ENCODE peak calls at places on chromosomes 16 and 17, in five cellular contexts. J is psoas muscle, V is NCI-H2081, H is colonic mucosa, W is left cardiac atrium. R is an unnamed sample.

GRCh38 chr16:72198021-72198420 is 26.1 kb upstream of the PMFBP1 start:
- DNase-seq in J (no peak), V (peak), H (no peak), W (peak), R (peak)

GRCh38 chr16:30521873-30522641 is 4.3 kb downstream of the ZNF768 start:
- DNase-seq in J (no peak), V (no peak), H (peak), W (no peak), R (no peak)

GRCh38 chr16:71431991-71432390 is 9.9 kb downstream of the TLE7 start:
- DNase-seq in J (no peak), V (no peak), H (no peak), W (no peak), R (no peak)

GRCh38 chr16:10880609-10881452 is 3.8 kb downstream of the CIITA start:
- DNase-seq in J (no peak), V (no peak), H (no peak), W (no peak), R (no peak)

GRCh38 chr17:76391200-76391715 is 6.8 kb downstream of the SPHK1 start:
- DNase-seq in J (no peak), V (no peak), H (no peak), W (no peak), R (no peak)

GRCh38 chr17:78147315-78147998 is 1.3 kb downstream of the C17orf99 start:
- DNase-seq in J (no peak), V (no peak), H (peak), W (no peak), R (no peak)

GRCh38 chr17:44997733-44998520 is 29.8 kb upstream of the C1QL1 start:
- DNase-seq in J (no peak), V (no peak), H (no peak), W (peak), R (no peak)

GRCh38 chr16:49019081-49019633 is 262.5 kb downstream of the CBLN1 start:
- DNase-seq in J (no peak), V (no peak), H (no peak), W (no peak), R (no peak)

GRCh38 chr17:31261596-31261995 is 35.4 kb downstream of the OMG start:
- DNase-seq in J (no peak), V (no peak), H (no peak), W (no peak), R (no peak)

GRCh38 chr16:76882105-76882504 is 308.9 kb upstream of the MON1B start:
- DNase-seq in J (no peak), V (no peak), H (no peak), W (no peak), R (no peak)

GRCh38 chr16:25395528-25395927 is 137.9 kb upstream of the ZKSCAN2 start:
- DNase-seq in J (no peak), V (no peak), H (no peak), W (no peak), R (no peak)

GRCh38 chr17:2796164-2797140 is at the start of gene RAP1GAP2:
- DNase-seq in J (peak), V (no peak), H (peak), W (peak), R (no peak)

GRCh38 chr17:27572665-27573064 is 58.3 kb upstream of the LGALS9 start:
- DNase-seq in J (peak), V (no peak), H (no peak), W (no peak), R (no peak)

GRCh38 chr17:48024149-48025039 is 13.2 kb downstream of the COPZ2 start:
- DNase-seq in J (peak), V (peak), H (peak), W (peak), R (peak)

GRCh38 chr17:38464251-38464722 is 36.0 kb downstream of the ARHGAP23 start:
- DNase-seq in J (peak), V (no peak), H (no peak), W (peak), R (peak)

GRCh38 chr17:17906418-17907215 is 65.6 kb downstream of the TOM1L2 start:
- DNase-seq in J (no peak), V (no peak), H (no peak), W (no peak), R (peak)

GRCh38 chr17:78278139-78278741 is 46.8 kb downstream of the TMEM235 start:
- DNase-seq in J (peak), V (no peak), H (no peak), W (no peak), R (no peak)

GRCh38 chr17:64202683-64203430 is 60.2 kb downstream of the TEX2 start:
- DNase-seq in J (no peak), V (no peak), H (no peak), W (no peak), R (no peak)

GRCh38 chr16:73710526-73710925 is 586.1 kb upstream of the PSMD7 start:
- DNase-seq in J (no peak), V (no peak), H (no peak), W (no peak), R (no peak)

GRCh38 chr17:31096106-31096436 is 1.3 kb downstream of the NF1 start:
- DNase-seq in J (no peak), V (no peak), H (no peak), W (no peak), R (no peak)

GRCh38 chr17:40458001-40458791 is 14.9 kb downstream of the IGFBP4 start:
- DNase-seq in J (no peak), V (no peak), H (no peak), W (peak), R (peak)

GRCh38 chr17:38451840-38452529 is 23.7 kb downstream of the ARHGAP23 start:
- DNase-seq in J (no peak), V (no peak), H (no peak), W (peak), R (peak)

GRCh38 chr17:13462161-13462560 is 139.6 kb downstream of the HS3ST3A1 start:
- DNase-seq in J (no peak), V (no peak), H (no peak), W (no peak), R (no peak)

GRCh38 chr17:15348030-15348429 is 6.6 kb upstream of the TEKT3 start:
- DNase-seq in J (no peak), V (peak), H (peak), W (no peak), R (peak)

GRCh38 chr17:41532947-41533570 is 5.0 kb upstream of the KRT19 start:
- DNase-seq in J (no peak), V (no peak), H (no peak), W (no peak), R (no peak)

GRCh38 chr16:347203-347602 is 5.3 kb downstream of the AXIN1 start:
- DNase-seq in J (no peak), V (no peak), H (no peak), W (no peak), R (no peak)

GRCh38 chr16:5580772-5581171 is 483.2 kb upstream of the EEF2KMT start:
- DNase-seq in J (no peak), V (no peak), H (no peak), W (no peak), R (no peak)

GRCh38 chr17:48181653-48182052 is 74.1 kb downstream of the SNX11 start:
- DNase-seq in J (no peak), V (peak), H (peak), W (no peak), R (peak)

GRCh38 chr17:81858170-81858966 is 2.0 kb downstream of the P4HB start:
- DNase-seq in J (no peak), V (peak), H (no peak), W (no peak), R (no peak)

GRCh38 chr16:3578121-3578520 is 918 bp upstream of the NLRC3 start:
- DNase-seq in J (peak), V (no peak), H (no peak), W (no peak), R (no peak)

GRCh38 chr17:65656390-65657250 is 95.2 kb upstream of the AXIN2 start:
- DNase-seq in J (no peak), V (no peak), H (no peak), W (no peak), R (no peak)

GRCh38 chr16:30122621-30123160 is 329 bp downstream of the MAPK3 start:
- DNase-seq in J (no peak), V (peak), H (peak), W (no peak), R (peak)

GRCh38 chr17:3043737-3044365 is 19.6 kb downstream of the OR1D5 start:
- DNase-seq in J (no peak), V (no peak), H (peak), W (no peak), R (no peak)

GRCh38 chr17:51778842-51779241 is 379.7 kb downstream of the CA10 start:
- DNase-seq in J (no peak), V (no peak), H (no peak), W (no peak), R (no peak)

GRCh38 chr17:63881935-63882601 is at the start of gene GH2:
- DNase-seq in J (no peak), V (peak), H (peak), W (peak), R (peak)

GRCh38 chr17:77924757-77925336 is 33.7 kb upstream of the TNRC6C start:
- DNase-seq in J (no peak), V (no peak), H (no peak), W (peak), R (no peak)

GRCh38 chr16:84700518-84701277 is 898 bp downstream of the USP10 start:
- DNase-seq in J (no peak), V (no peak), H (peak), W (no peak), R (peak)

GRCh38 chr17:40068917-40069750 is 6.4 kb downstream of the THRA start:
- DNase-seq in J (peak), V (peak), H (peak), W (peak), R (peak)

GRCh38 chr17:58280480-58281217 is at the start of gene MPO:
- DNase-seq in J (no peak), V (no peak), H (no peak), W (no peak), R (no peak)